ENCODE peak calls at places on chromosomes 7 and 10, in seven cellular contexts. One of them, this sample, is unnamed.
A peak's percentile ranks its signal among the peaks of the same experiment; 100 is the strongest.

GRCh38 chr10:69668722-69669121 is 38.7 kb downstream of the FAM241B start:
- DNase-seq in ovary: no peak
- DNase-seq in tibial nerve: no peak
- DNase-seq in lung: no peak
- DNase-seq in CD8-positive, alpha-beta memory T cell: no peak
- DNase-seq in heart left ventricle: no peak
- DNase-seq in endodermal cell: no peak
- DNase-seq in this sample: no peak

GRCh38 chr7:123824754-123825067 is 20.3 kb upstream of the HYAL4 start:
- DNase-seq in ovary: no peak
- DNase-seq in tibial nerve: no peak
- DNase-seq in lung: no peak
- DNase-seq in CD8-positive, alpha-beta memory T cell: no peak
- DNase-seq in heart left ventricle: no peak
- DNase-seq in endodermal cell: no peak
- DNase-seq in this sample: no peak

GRCh38 chr7:130144632-130145171 is 60.5 kb downstream of the TMEM209 start:
- DNase-seq in ovary: no peak
- DNase-seq in tibial nerve: no peak
- DNase-seq in lung: peak; percentile 74
- DNase-seq in CD8-positive, alpha-beta memory T cell: no peak
- DNase-seq in heart left ventricle: no peak
- DNase-seq in endodermal cell: no peak
- DNase-seq in this sample: no peak

GRCh38 chr7:44306608-44307007 is 18.8 kb downstream of the CAMK2B start:
- DNase-seq in ovary: peak; percentile 7
- DNase-seq in tibial nerve: no peak
- DNase-seq in lung: no peak
- DNase-seq in CD8-positive, alpha-beta memory T cell: no peak
- DNase-seq in heart left ventricle: no peak
- DNase-seq in endodermal cell: peak; percentile 33
- DNase-seq in this sample: no peak

GRCh38 chr10:78772486-78772885 is 296.3 kb upstream of the ZMIZ1 start:
- DNase-seq in ovary: no peak
- DNase-seq in tibial nerve: no peak
- DNase-seq in lung: no peak
- DNase-seq in CD8-positive, alpha-beta memory T cell: no peak
- DNase-seq in heart left ventricle: no peak
- DNase-seq in endodermal cell: no peak
- DNase-seq in this sample: no peak

GRCh38 chr10:16765532-16766365 is 51.5 kb downstream of the RSU1 start:
- DNase-seq in ovary: no peak
- DNase-seq in tibial nerve: no peak
- DNase-seq in lung: no peak
- DNase-seq in CD8-positive, alpha-beta memory T cell: no peak
- DNase-seq in heart left ventricle: no peak
- DNase-seq in endodermal cell: peak; percentile 67
- DNase-seq in this sample: no peak

GRCh38 chr10:76025124-76025477 is 593.7 kb downstream of the LRMDA start:
- DNase-seq in ovary: no peak
- DNase-seq in tibial nerve: no peak
- DNase-seq in lung: no peak
- DNase-seq in CD8-positive, alpha-beta memory T cell: no peak
- DNase-seq in heart left ventricle: no peak
- DNase-seq in endodermal cell: no peak
- DNase-seq in this sample: no peak

GRCh38 chr7:158495780-158496179 is 91.8 kb downstream of the PTPRN2 start:
- DNase-seq in ovary: no peak
- DNase-seq in tibial nerve: no peak
- DNase-seq in lung: no peak
- DNase-seq in CD8-positive, alpha-beta memory T cell: no peak
- DNase-seq in heart left ventricle: no peak
- DNase-seq in endodermal cell: peak; percentile 87
- DNase-seq in this sample: no peak

GRCh38 chr7:73397936-73398335 is 35.6 kb upstream of the FZD9 start:
- DNase-seq in ovary: no peak
- DNase-seq in tibial nerve: no peak
- DNase-seq in lung: no peak
- DNase-seq in CD8-positive, alpha-beta memory T cell: no peak
- DNase-seq in heart left ventricle: no peak
- DNase-seq in endodermal cell: peak; percentile 56
- DNase-seq in this sample: no peak

GRCh38 chr10:63717089-63717715 is 196.0 kb downstream of the REEP3 start:
- DNase-seq in ovary: no peak
- DNase-seq in tibial nerve: no peak
- DNase-seq in lung: no peak
- DNase-seq in CD8-positive, alpha-beta memory T cell: no peak
- DNase-seq in heart left ventricle: no peak
- DNase-seq in endodermal cell: no peak
- DNase-seq in this sample: no peak

GRCh38 chr7:70920886-70921285 is 211.1 kb upstream of the GALNT17 start:
- DNase-seq in ovary: no peak
- DNase-seq in tibial nerve: no peak
- DNase-seq in lung: no peak
- DNase-seq in CD8-positive, alpha-beta memory T cell: no peak
- DNase-seq in heart left ventricle: no peak
- DNase-seq in endodermal cell: peak; percentile 59
- DNase-seq in this sample: no peak

GRCh38 chr7:102469351-102469971 is 4.7 kb downstream of the LRWD1 start:
- DNase-seq in ovary: no peak
- DNase-seq in tibial nerve: no peak
- DNase-seq in lung: no peak
- DNase-seq in CD8-positive, alpha-beta memory T cell: no peak
- DNase-seq in heart left ventricle: no peak
- DNase-seq in endodermal cell: no peak
- DNase-seq in this sample: no peak

GRCh38 chr7:6078548-6078947 is 47.4 kb downstream of the ANKRD61 start:
- DNase-seq in ovary: no peak
- DNase-seq in tibial nerve: no peak
- DNase-seq in lung: no peak
- DNase-seq in CD8-positive, alpha-beta memory T cell: no peak
- DNase-seq in heart left ventricle: no peak
- DNase-seq in endodermal cell: no peak
- DNase-seq in this sample: no peak

GRCh38 chr7:117808910-117809705 is 64.1 kb downstream of the CTTNBP2 start:
- DNase-seq in ovary: no peak
- DNase-seq in tibial nerve: no peak
- DNase-seq in lung: no peak
- DNase-seq in CD8-positive, alpha-beta memory T cell: no peak
- DNase-seq in heart left ventricle: no peak
- DNase-seq in endodermal cell: no peak
- DNase-seq in this sample: no peak

GRCh38 chr7:50281680-50282445 is 22.7 kb upstream of the IKZF1 start:
- DNase-seq in ovary: no peak
- DNase-seq in tibial nerve: no peak
- DNase-seq in lung: no peak
- DNase-seq in CD8-positive, alpha-beta memory T cell: no peak
- DNase-seq in heart left ventricle: peak; percentile 37
- DNase-seq in endodermal cell: no peak
- DNase-seq in this sample: no peak

GRCh38 chr10:68665841-68666240 is 55.2 kb upstream of the CCAR1 start:
- DNase-seq in ovary: no peak
- DNase-seq in tibial nerve: no peak
- DNase-seq in lung: no peak
- DNase-seq in CD8-positive, alpha-beta memory T cell: no peak
- DNase-seq in heart left ventricle: no peak
- DNase-seq in endodermal cell: no peak
- DNase-seq in this sample: no peak

GRCh38 chr7:19762631-19763030 is 10.8 kb downstream of the TMEM196 start:
- DNase-seq in ovary: no peak
- DNase-seq in tibial nerve: no peak
- DNase-seq in lung: no peak
- DNase-seq in CD8-positive, alpha-beta memory T cell: no peak
- DNase-seq in heart left ventricle: no peak
- DNase-seq in endodermal cell: no peak
- DNase-seq in this sample: no peak

GRCh38 chr7:155770186-155770585 is 42.1 kb downstream of the SHH start:
- DNase-seq in ovary: no peak
- DNase-seq in tibial nerve: no peak
- DNase-seq in lung: no peak
- DNase-seq in CD8-positive, alpha-beta memory T cell: no peak
- DNase-seq in heart left ventricle: no peak
- DNase-seq in endodermal cell: peak; percentile 25
- DNase-seq in this sample: no peak

GRCh38 chr7:5445991-5446594 is 22.5 kb upstream of the TNRC18 start:
- DNase-seq in ovary: peak; percentile 41
- DNase-seq in tibial nerve: no peak
- DNase-seq in lung: no peak
- DNase-seq in CD8-positive, alpha-beta memory T cell: no peak
- DNase-seq in heart left ventricle: no peak
- DNase-seq in endodermal cell: no peak
- DNase-seq in this sample: no peak

GRCh38 chr10:7707858-7708622 is 4.9 kb downstream of the ITIH2 start:
- DNase-seq in ovary: no peak
- DNase-seq in tibial nerve: no peak
- DNase-seq in lung: no peak
- DNase-seq in CD8-positive, alpha-beta memory T cell: no peak
- DNase-seq in heart left ventricle: no peak
- DNase-seq in endodermal cell: no peak
- DNase-seq in this sample: no peak

GRCh38 chr10:100886544-100886943 is 26.2 kb upstream of the SLF2 start:
- DNase-seq in ovary: no peak
- DNase-seq in tibial nerve: no peak
- DNase-seq in lung: no peak
- DNase-seq in CD8-positive, alpha-beta memory T cell: no peak
- DNase-seq in heart left ventricle: no peak
- DNase-seq in endodermal cell: peak; percentile 14
- DNase-seq in this sample: no peak

GRCh38 chr7:28685291-28685659 is 272.9 kb downstream of the TRIL start:
- DNase-seq in ovary: peak; percentile 35
- DNase-seq in tibial nerve: no peak
- DNase-seq in lung: no peak
- DNase-seq in CD8-positive, alpha-beta memory T cell: no peak
- DNase-seq in heart left ventricle: peak; percentile 60
- DNase-seq in endodermal cell: peak; percentile 59
- DNase-seq in this sample: no peak

GRCh38 chr10:59688921-59689351 is 20.7 kb downstream of the SLC16A9 start:
- DNase-seq in ovary: no peak
- DNase-seq in tibial nerve: no peak
- DNase-seq in lung: no peak
- DNase-seq in CD8-positive, alpha-beta memory T cell: no peak
- DNase-seq in heart left ventricle: no peak
- DNase-seq in endodermal cell: no peak
- DNase-seq in this sample: no peak

GRCh38 chr7:127114739-127115265 is 137.9 kb downstream of the GRM8 start:
- DNase-seq in ovary: no peak
- DNase-seq in tibial nerve: no peak
- DNase-seq in lung: no peak
- DNase-seq in CD8-positive, alpha-beta memory T cell: no peak
- DNase-seq in heart left ventricle: no peak
- DNase-seq in endodermal cell: peak; percentile 68
- DNase-seq in this sample: no peak

GRCh38 chr10:6530211-6530840 is 49.8 kb downstream of the PRKCQ start:
- DNase-seq in ovary: no peak
- DNase-seq in tibial nerve: no peak
- DNase-seq in lung: no peak
- DNase-seq in CD8-positive, alpha-beta memory T cell: peak; percentile 78
- DNase-seq in heart left ventricle: no peak
- DNase-seq in endodermal cell: no peak
- DNase-seq in this sample: peak; percentile 49

GRCh38 chr10:133213641-133214467 is 16.2 kb upstream of the UTF1 start:
- DNase-seq in ovary: no peak
- DNase-seq in tibial nerve: no peak
- DNase-seq in lung: no peak
- DNase-seq in CD8-positive, alpha-beta memory T cell: no peak
- DNase-seq in heart left ventricle: peak; percentile 10
- DNase-seq in endodermal cell: no peak
- DNase-seq in this sample: no peak

GRCh38 chr7:15515201-15515777 is 46.5 kb downstream of the AGMO start:
- DNase-seq in ovary: no peak
- DNase-seq in tibial nerve: no peak
- DNase-seq in lung: no peak
- DNase-seq in CD8-positive, alpha-beta memory T cell: no peak
- DNase-seq in heart left ventricle: no peak
- DNase-seq in endodermal cell: no peak
- DNase-seq in this sample: no peak

GRCh38 chr10:13658864-13659685 is 72.3 kb downstream of the PRPF18 start:
- DNase-seq in ovary: no peak
- DNase-seq in tibial nerve: no peak
- DNase-seq in lung: no peak
- DNase-seq in CD8-positive, alpha-beta memory T cell: no peak
- DNase-seq in heart left ventricle: peak; percentile 79
- DNase-seq in endodermal cell: peak; percentile 53
- DNase-seq in this sample: no peak
- H3K36me3 ChIP-seq in ovary: no peaks in the 10 kb centered on the region
- H3K36me3 ChIP-seq in tibial nerve: no peaks in the 10 kb centered on the region
- H3K36me3 ChIP-seq in lung: peaks cover 15% of the 10 kb centered on the region
- H3K36me3 ChIP-seq in CD8-positive, alpha-beta memory T cell: no peaks in the 10 kb centered on the region
- H3K36me3 ChIP-seq in heart left ventricle: peaks cover 82% of the 10 kb centered on the region
- H3K36me3 ChIP-seq in endodermal cell: peaks cover 12% of the 10 kb centered on the region
- H3K36me3 ChIP-seq in this sample: no peaks in the 10 kb centered on the region

GRCh38 chr10:997266-998022 is 9.2 kb downstream of the GTPBP4 start:
- DNase-seq in ovary: no peak
- DNase-seq in tibial nerve: no peak
- DNase-seq in lung: no peak
- DNase-seq in CD8-positive, alpha-beta memory T cell: no peak
- DNase-seq in heart left ventricle: no peak
- DNase-seq in endodermal cell: no peak
- DNase-seq in this sample: no peak
- H3K36me3 ChIP-seq in ovary: peaks cover 2% of the 10 kb centered on the region
- H3K36me3 ChIP-seq in tibial nerve: peaks cover 3% of the 10 kb centered on the region
- H3K36me3 ChIP-seq in lung: peaks cover 63% of the 10 kb centered on the region
- H3K36me3 ChIP-seq in CD8-positive, alpha-beta memory T cell: peaks cover 66% of the 10 kb centered on the region
- H3K36me3 ChIP-seq in heart left ventricle: peaks cover 100% of the 10 kb centered on the region
- H3K36me3 ChIP-seq in endodermal cell: peaks cover 97% of the 10 kb centered on the region
- H3K36me3 ChIP-seq in this sample: peaks cover 55% of the 10 kb centered on the region

DNA sequence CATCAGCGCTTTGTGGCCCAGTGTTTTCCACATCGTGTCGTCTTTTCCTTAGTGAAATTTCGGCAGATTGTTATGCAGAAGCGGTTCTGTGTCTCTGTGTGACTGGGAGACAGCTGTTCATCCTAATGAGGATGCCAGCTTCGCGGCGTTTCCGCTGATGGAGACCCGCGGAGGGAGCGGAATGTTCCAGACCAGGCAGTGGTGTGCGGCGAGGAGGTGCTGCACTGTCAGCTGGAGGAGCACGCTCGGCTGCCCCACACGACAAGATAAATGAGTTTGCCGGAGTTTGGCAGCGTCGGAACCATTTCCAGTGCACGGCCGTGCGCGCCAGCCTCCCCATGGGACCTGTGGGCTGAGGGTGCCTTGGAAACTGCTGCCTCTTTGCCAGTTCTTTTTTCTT is 64.6 kb downstream of the WDR37 start:
- DNase-seq in ovary: no peak
- DNase-seq in tibial nerve: no peak
- DNase-seq in lung: no peak
- DNase-seq in CD8-positive, alpha-beta memory T cell: no peak
- DNase-seq in heart left ventricle: no peak
- DNase-seq in endodermal cell: no peak
- DNase-seq in this sample: no peak
- H3K36me3 ChIP-seq in ovary: no peaks in the 10 kb centered on the region
- H3K36me3 ChIP-seq in tibial nerve: no peaks in the 10 kb centered on the region
- H3K36me3 ChIP-seq in lung: peaks cover 25% of the 10 kb centered on the region
- H3K36me3 ChIP-seq in CD8-positive, alpha-beta memory T cell: peaks cover 69% of the 10 kb centered on the region
- H3K36me3 ChIP-seq in heart left ventricle: peaks cover 95% of the 10 kb centered on the region
- H3K36me3 ChIP-seq in endodermal cell: peaks cover 46% of the 10 kb centered on the region
- H3K36me3 ChIP-seq in this sample: peaks cover 42% of the 10 kb centered on the region

DNA sequence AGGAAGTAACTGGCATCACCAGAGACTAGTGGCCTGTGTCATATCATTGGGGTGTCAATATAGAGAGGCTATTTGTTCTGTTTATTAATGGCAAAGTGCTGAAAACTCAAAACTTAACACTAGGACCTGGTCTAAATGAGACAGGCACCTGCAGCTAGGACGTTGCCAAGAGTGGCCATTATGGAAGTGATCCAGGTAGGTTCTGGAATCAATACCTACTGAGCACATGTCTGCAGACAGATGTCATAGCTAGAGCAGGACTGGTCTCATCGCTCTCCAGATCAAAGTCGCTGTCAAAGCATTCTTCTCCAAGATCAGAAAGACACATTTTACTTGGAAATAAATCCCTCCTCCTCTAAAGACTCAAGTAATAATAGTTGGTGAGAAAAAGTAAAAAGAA is 40.3 kb downstream of the THNSL1 start:
- DNase-seq in ovary: no peak
- DNase-seq in tibial nerve: no peak
- DNase-seq in lung: no peak
- DNase-seq in CD8-positive, alpha-beta memory T cell: no peak
- DNase-seq in heart left ventricle: no peak
- DNase-seq in endodermal cell: no peak
- DNase-seq in this sample: no peak
- H3K36me3 ChIP-seq in ovary: no peaks in the 10 kb centered on the region
- H3K36me3 ChIP-seq in tibial nerve: no peaks in the 10 kb centered on the region
- H3K36me3 ChIP-seq in lung: no peaks in the 10 kb centered on the region
- H3K36me3 ChIP-seq in CD8-positive, alpha-beta memory T cell: no peaks in the 10 kb centered on the region
- H3K36me3 ChIP-seq in heart left ventricle: no peaks in the 10 kb centered on the region
- H3K36me3 ChIP-seq in endodermal cell: no peaks in the 10 kb centered on the region
- H3K36me3 ChIP-seq in this sample: no peaks in the 10 kb centered on the region

This sample was measured in CD8-positive, alpha-beta T cell.